ENCODE peak calls at places on chromosomes 3 and 15, in ten cellular contexts. D is KG1; Q is GM19239; U is A172; L is AG10803; H is NCI-H1105 treated with DMSO at 0.1 percent for 48 hours; C is caudate nucleus; P is NCI-H1694 treated with DMSO at 0.1 percent for 48 hours; O is uterus; E is activated CD8-positive, alpha-beta memory T cell treated with anti-CD3 and anti-CD28 coated beads for 24 hours. I is an unnamed sample.

GRCh38 chr3:134535186-134535974 is 49.5 kb downstream of the CEP63 start:
- DNase-seq in D (no peak), Q (no peak), U (no peak), L (no peak), H (no peak), C (no peak), P (no peak), O (no peak), E (no peak), I (no peak)

GRCh38 chr3:184230081-184230602 is 757 bp downstream of the VWA5B2 start:
- DNase-seq in D (no peak), Q (peak), U (no peak), L (no peak), H (peak), C (peak), P (no peak), O (no peak), E (no peak), I (no peak)

GRCh38 chr15:68989876-68990754 is 24.4 kb upstream of the NOX5 start:
- DNase-seq in D (no peak), Q (no peak), U (no peak), L (no peak), H (no peak), C (no peak), P (no peak), O (no peak), E (no peak), I (no peak)

GRCh38 chr3:19891740-19892139 is 42.3 kb downstream of the EFHB start:
- DNase-seq in D (no peak), Q (no peak), U (no peak), L (peak), H (no peak), C (no peak), P (no peak), O (no peak), E (no peak), I (no peak)

GRCh38 chr3:194261581-194262063 is 89.5 kb downstream of the CPN2 start:
- DNase-seq in D (no peak), Q (no peak), U (no peak), L (no peak), H (no peak), C (no peak), P (no peak), O (no peak), E (peak), I (no peak)

GRCh38 chr3:141047168-141047567 is 4.0 kb upstream of the SPSB4 start:
- DNase-seq in D (no peak), Q (no peak), U (no peak), L (no peak), H (no peak), C (no peak), P (no peak), O (no peak), E (no peak), I (no peak)

GRCh38 chr3:167978486-167978885 is 117.2 kb downstream of the GOLIM4 start:
- DNase-seq in D (no peak), Q (no peak), U (no peak), L (no peak), H (no peak), C (no peak), P (no peak), O (no peak), E (no peak), I (no peak)

GRCh38 chr3:6532101-6532500 is 328.8 kb upstream of the GRM7 start:
- DNase-seq in D (no peak), Q (no peak), U (no peak), L (no peak), H (no peak), C (no peak), P (no peak), O (no peak), E (no peak), I (no peak)

GRCh38 chr15:69979269-69979668 is 118.4 kb downstream of the TLE3 start:
- DNase-seq in D (no peak), Q (peak), U (peak), L (no peak), H (no peak), C (no peak), P (no peak), O (no peak), E (no peak), I (no peak)

GRCh38 chr15:57354436-57355123 is 21.7 kb upstream of the CGNL1 start:
- DNase-seq in D (no peak), Q (no peak), U (no peak), L (no peak), H (no peak), C (no peak), P (no peak), O (no peak), E (no peak), I (no peak)

GRCh38 chr3:158095302-158095997 is 10.8 kb downstream of the SHOX2 start:
- DNase-seq in D (no peak), Q (no peak), U (no peak), L (no peak), H (no peak), C (no peak), P (no peak), O (no peak), E (no peak), I (no peak)

GRCh38 chr3:113070226-113071220 is 79.7 kb downstream of the GTPBP8 start:
- DNase-seq in D (no peak), Q (peak), U (no peak), L (peak), H (no peak), C (no peak), P (no peak), O (no peak), E (no peak), I (no peak)

GRCh38 chr15:44286814-44287555 is 1.5 kb upstream of the GOLM2 start:
- DNase-seq in D (no peak), Q (no peak), U (no peak), L (no peak), H (no peak), C (no peak), P (no peak), O (no peak), E (no peak), I (no peak)

GRCh38 chr15:87952736-87953135 is 303.8 kb downstream of the NTRK3 start:
- DNase-seq in D (no peak), Q (no peak), U (no peak), L (no peak), H (no peak), C (no peak), P (no peak), O (no peak), E (no peak), I (no peak)

GRCh38 chr15:36914466-36914865 is 185.9 kb downstream of the MEIS2 start:
- DNase-seq in D (no peak), Q (no peak), U (no peak), L (no peak), H (no peak), C (no peak), P (no peak), O (no peak), E (no peak), I (no peak)

GRCh38 chr3:28019740-28020139 is 221.7 kb upstream of the CMC1 start:
- DNase-seq in D (no peak), Q (no peak), U (no peak), L (no peak), H (no peak), C (no peak), P (no peak), O (no peak), E (no peak), I (no peak)

GRCh38 chr15:58473720-58474119 is 41.9 kb downstream of the LIPC start:
- DNase-seq in D (no peak), Q (no peak), U (peak), L (peak), H (no peak), C (no peak), P (no peak), O (no peak), E (no peak), I (no peak)

GRCh38 chr3:197854596-197855343 is 63.7 kb downstream of the LRCH3 start:
- DNase-seq in D (no peak), Q (no peak), U (peak), L (peak), H (no peak), C (no peak), P (no peak), O (no peak), E (no peak), I (no peak)

GRCh38 chr15:72998681-72999466 is 53.4 kb upstream of the NEO1 start:
- DNase-seq in D (no peak), Q (no peak), U (no peak), L (no peak), H (no peak), C (no peak), P (no peak), O (no peak), E (no peak), I (no peak)

GRCh38 chr3:157608006-157608405 is 104.8 kb upstream of the VEPH1 start:
- DNase-seq in D (peak), Q (no peak), U (no peak), L (no peak), H (no peak), C (no peak), P (no peak), O (no peak), E (no peak), I (no peak)

GRCh38 chr15:101052031-101052620 is 133.0 kb downstream of the LRRK1 start:
- DNase-seq in D (no peak), Q (no peak), U (no peak), L (no peak), H (no peak), C (no peak), P (no peak), O (no peak), E (no peak), I (no peak)

GRCh38 chr3:70832811-70833509 is 520.5 kb upstream of the MDFIC2 start:
- DNase-seq in D (no peak), Q (no peak), U (peak), L (peak), H (no peak), C (no peak), P (no peak), O (no peak), E (no peak), I (no peak)

GRCh38 chr15:67820147-67820991 is 4.9 kb upstream of the SKOR1 start:
- DNase-seq in D (no peak), Q (no peak), U (no peak), L (no peak), H (no peak), C (no peak), P (no peak), O (no peak), E (peak), I (no peak)

GRCh38 chr3:46461971-46462910 is 2.5 kb downstream of the LTF start:
- DNase-seq in D (no peak), Q (no peak), U (no peak), L (peak), H (no peak), C (no peak), P (no peak), O (no peak), E (peak), I (no peak)

GRCh38 chr3:28989646-28990089 is 291.2 kb upstream of the RBMS3 start:
- DNase-seq in D (no peak), Q (no peak), U (peak), L (no peak), H (no peak), C (no peak), P (no peak), O (no peak), E (no peak), I (no peak)

GRCh38 chr15:87387681-87388240 is 868.8 kb downstream of the NTRK3 start:
- DNase-seq in D (no peak), Q (no peak), U (no peak), L (peak), H (no peak), C (no peak), P (no peak), O (no peak), E (no peak), I (no peak)

GRCh38 chr15:63490345-63491034 is 13.9 kb upstream of the USP3 start:
- DNase-seq in D (no peak), Q (no peak), U (no peak), L (no peak), H (no peak), C (no peak), P (no peak), O (no peak), E (no peak), I (no peak)

GRCh38 chr3:36868614-36869436 is 76.0 kb downstream of the TRANK1 start:
- DNase-seq in D (peak), Q (peak), U (peak), L (peak), H (peak), C (no peak), P (peak), O (peak), E (peak), I (no peak)

GRCh38 chr3:164407111-164407510 is 671.2 kb downstream of the SI start:
- DNase-seq in D (no peak), Q (no peak), U (no peak), L (no peak), H (no peak), C (no peak), P (no peak), O (no peak), E (no peak), I (no peak)

GRCh38 chr3:14170569-14171159 is 7.7 kb downstream of the XPC start:
- DNase-seq in D (no peak), Q (no peak), U (peak), L (peak), H (no peak), C (no peak), P (no peak), O (no peak), E (no peak), I (no peak)

I was measured in aorta.